ENCODE peak calls at places on chromosomes 5 and 9, in nine cellular contexts. W, P, N, R, G, Y, S, H and O are unnamed samples.

GRCh38 chr5:17314907-17315471 is 97.6 kb downstream of the BASP1 start:
- DNase-seq in H (no peak), S (no peak), W (no peak), R (no peak), P (no peak), Y (no peak), G (no peak), N (no peak), O (no peak)

GRCh38 chr5:466661-467310 is 23.8 kb downstream of the EXOC3 start:
- DNase-seq in W (no peak), Y (peak), S (no peak), H (no peak), R (no peak), N (no peak), P (no peak), G (no peak), O (no peak)

GRCh38 chr5:170337055-170337454 is 39.5 kb upstream of the LCP2 start:
- DNase-seq in G (no peak), S (no peak), N (no peak), W (no peak), P (no peak), R (no peak), H (no peak), Y (no peak), O (no peak)

GRCh38 chr5:59036274-59036961 is 453.5 kb downstream of the RAB3C start:
- DNase-seq in H (peak), S (no peak), Y (no peak), R (no peak), G (peak), N (peak), W (no peak), P (peak), O (peak)

GRCh38 chr5:13653709-13654108 is 290.8 kb downstream of the DNAH5 start:
- DNase-seq in Y (no peak), R (no peak), N (no peak), G (no peak), P (no peak), W (no peak), H (no peak), S (no peak), O (no peak)

GRCh38 chr5:148443998-148444397 is 60.2 kb downstream of the FBXO38 start:
- DNase-seq in S (peak), Y (no peak), H (peak), R (peak), P (no peak), N (peak), G (peak), W (peak), O (no peak)

GRCh38 chr9:69188975-69189374 is 14.9 kb downstream of the TJP2 start:
- DNase-seq in P (no peak), R (no peak), H (no peak), Y (no peak), W (no peak), G (no peak), N (no peak), S (no peak), O (no peak)

GRCh38 chr9:99118782-99119466 is 14.0 kb downstream of the TGFBR1 start:
- DNase-seq in G (peak), R (no peak), N (no peak), P (no peak), S (no peak), H (no peak), W (no peak), Y (peak), O (peak)

GRCh38 chr5:88745093-88745696 is 137.8 kb downstream of the MEF2C start:
- DNase-seq in W (no peak), S (no peak), N (no peak), P (no peak), Y (no peak), R (no peak), H (no peak), G (peak), O (no peak)

GRCh38 chr5:74501674-74502478 is 138.7 kb downstream of the ENC1 start:
- DNase-seq in Y (no peak), R (no peak), G (no peak), W (no peak), H (no peak), S (no peak), N (no peak), P (no peak), O (no peak)

GRCh38 chr9:88652876-88653275 is 117.9 kb downstream of the NXNL2 start:
- DNase-seq in Y (no peak), P (no peak), H (peak), G (no peak), N (no peak), S (no peak), W (no peak), R (no peak), O (no peak)

GRCh38 chr5:170761048-170761707 is 22.3 kb upstream of the GABRP start:
- DNase-seq in H (no peak), W (no peak), R (no peak), Y (no peak), G (no peak), N (no peak), S (no peak), P (no peak), O (no peak)

GRCh38 chr5:137808503-137809135 is 54.5 kb upstream of the HNRNPA0 start:
- DNase-seq in N (no peak), H (peak), R (no peak), P (no peak), S (no peak), W (no peak), G (no peak), Y (no peak), O (no peak)

GRCh38 chr9:125043631-125044030 is 99.7 kb downstream of the SCAI start:
- DNase-seq in W (no peak), S (no peak), P (no peak), R (no peak), H (no peak), N (no peak), Y (no peak), G (no peak), O (no peak)

GRCh38 chr5:1162276-1162675 is 39.1 kb upstream of the SLC6A19 start:
- DNase-seq in P (no peak), N (no peak), R (no peak), Y (no peak), G (no peak), S (no peak), W (no peak), H (no peak), O (no peak)

GRCh38 chr5:73902327-73903051 is 276.5 kb downstream of the ARHGEF28 start:
- DNase-seq in N (peak), H (peak), Y (no peak), G (peak), P (no peak), R (peak), W (no peak), S (peak), O (peak)

GRCh38 chr9:130893250-130894101 is 3.1 kb downstream of the QRFP start:
- DNase-seq in W (no peak), N (peak), G (no peak), Y (peak), P (no peak), S (no peak), H (no peak), R (no peak), O (peak)